ENCODE peak calls at places on chromosomes 13 and 19, in four cellular contexts. O is NT2/D1, D is mammary epithelial cell, Q is K562. L is an unnamed sample. For H3K4me1, the result is how much of the 10 kb centered on the place peaks cover.

GRCh38 chr19:10744222-10744847 is 26.5 kb downstream of the DNM2 start:
- DNase-seq in Q (no peak), O (no peak), D (no peak), L (no peak)

GRCh38 chr13:78787189-78787588 is 128.2 kb upstream of the OBI1 start:
- DNase-seq in D (no peak), Q (no peak), O (no peak), L (no peak)

GRCh38 chr13:46475586-46475991 is 77.4 kb upstream of the LRCH1 start:
- DNase-seq in O (no peak), Q (no peak), D (no peak), L (peak)

GRCh38 chr19:38210458-38210987 is 13.5 kb downstream of the DPF1 start:
- DNase-seq in Q (peak), D (no peak), O (peak), L (no peak)

GRCh38 chr13:113063091-113063491 is 42.5 kb upstream of the F7 start:
- DNase-seq in D (no peak), O (no peak), Q (no peak), L (no peak)

GRCh38 chr19:32396046-32396652 is 9.4 kb upstream of the DPY19L3 start:
- DNase-seq in O (no peak), Q (no peak), D (peak), L (no peak)

GRCh38 chr13:45584816-45585215 is 30.7 kb downstream of the ERICH6B start:
- DNase-seq in D (peak), O (no peak), Q (peak), L (no peak)

GRCh38 chr13:92590503-92590908 is 636.1 kb upstream of the GPC6 start:
- DNase-seq in O (no peak), D (no peak), Q (no peak), L (no peak)

GRCh38 chr19:16566161-16566560 is 6.1 kb downstream of the SLC35E1 start:
- DNase-seq in Q (no peak), D (no peak), O (no peak), L (no peak)

GRCh38 chr19:29672933-29673336 is 7.7 kb downstream of the PLEKHF1 start:
- DNase-seq in O (no peak), Q (no peak), D (no peak), L (no peak)

GRCh38 chr13:43261018-43261417 is 237.6 kb downstream of the DNAJC15 start:
- DNase-seq in Q (no peak), D (peak), O (no peak), L (peak)

GRCh38 chr19:7924651-7925170 is 1.2 kb downstream of the CTXN1 start:
- DNase-seq in Q (no peak), D (no peak), O (no peak), L (no peak)
- H3K4me3 ChIP-seq in Q (peak), D (no peak), O (no peak), L (no peak)

DNA sequence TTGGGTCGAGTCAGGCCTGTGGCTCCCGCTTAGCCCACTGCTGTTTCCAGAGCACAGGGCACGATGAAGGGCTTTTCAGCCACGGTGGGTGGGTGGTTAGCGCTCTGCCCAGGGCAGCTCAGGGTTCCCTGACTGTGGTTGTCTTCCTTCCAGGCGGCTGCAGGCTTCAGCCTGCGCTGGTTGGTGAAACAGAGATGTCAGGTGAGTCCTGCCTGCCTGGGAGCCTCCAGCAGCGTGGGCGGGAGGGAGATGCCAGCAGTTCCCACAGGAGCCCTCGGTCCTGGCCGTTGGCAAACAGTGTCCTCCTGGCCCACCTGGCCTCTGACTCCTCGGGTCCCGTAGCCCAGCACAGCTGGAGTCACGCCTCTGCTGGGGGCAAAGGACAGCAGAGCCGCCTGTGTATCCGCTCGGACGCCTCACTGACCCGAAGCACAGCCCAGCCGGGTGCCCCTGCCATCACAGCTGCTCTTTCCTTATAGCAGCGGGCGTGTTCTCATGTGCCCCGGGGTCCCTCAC is 9.7 kb downstream of the ADAT3 start:
- DNase-seq in Q (no peak), O (no peak), D (peak), L (no peak)
- H3K9ac ChIP-seq in Q (no peak), O (peak), D (no peak), L (no peak)

GRCh38 chr19:48955308-48955958 is 758 bp downstream of the BAX start:
- DNase-seq in Q (no peak), D (no peak), O (no peak), L (no peak)

GRCh38 chr19:48959341-48960239 is 4.9 kb downstream of the BAX start:
- DNase-seq in O (no peak), D (no peak), Q (no peak), L (no peak)

GRCh38 chr19:48961051-48961649 is 4.0 kb upstream of the FTL start:
- DNase-seq in Q (no peak), O (no peak), D (no peak), L (no peak)

GRCh38 chr19:48954595-48955307 is at the start of gene BAX:
- DNase-seq in D (peak), Q (peak), O (peak), L (peak)

GRCh38 chr19:48958006-48958405 is 3.3 kb downstream of the BAX start:
- DNase-seq in O (no peak), D (no peak), Q (no peak), L (no peak)
- H3K4me1 ChIP-seq in O (under half), D (under half), Q (under half), L (under half)

DNA sequence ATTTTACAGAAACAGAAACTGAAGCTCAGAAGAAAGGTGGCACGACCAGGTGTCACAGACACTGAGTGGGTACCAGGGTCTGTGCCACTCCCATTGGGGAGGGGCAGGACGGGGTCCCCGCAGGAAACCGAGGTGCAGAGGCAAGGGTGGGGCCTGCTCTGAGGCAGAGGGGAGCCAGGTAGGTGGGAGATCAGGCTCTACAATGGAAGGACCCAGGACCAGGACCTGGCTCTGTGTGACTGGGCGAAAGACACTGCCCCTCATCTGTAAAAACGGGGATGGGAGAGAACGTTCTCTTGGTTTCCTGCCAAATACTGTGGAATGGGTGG is 2.8 kb downstream of the PTGIR start:
- DNase-seq in O (no peak), D (no peak), Q (no peak), L (no peak)
- H3K4me3 ChIP-seq in O (no peak), D (no peak), Q (no peak), L (no peak)

DNA sequence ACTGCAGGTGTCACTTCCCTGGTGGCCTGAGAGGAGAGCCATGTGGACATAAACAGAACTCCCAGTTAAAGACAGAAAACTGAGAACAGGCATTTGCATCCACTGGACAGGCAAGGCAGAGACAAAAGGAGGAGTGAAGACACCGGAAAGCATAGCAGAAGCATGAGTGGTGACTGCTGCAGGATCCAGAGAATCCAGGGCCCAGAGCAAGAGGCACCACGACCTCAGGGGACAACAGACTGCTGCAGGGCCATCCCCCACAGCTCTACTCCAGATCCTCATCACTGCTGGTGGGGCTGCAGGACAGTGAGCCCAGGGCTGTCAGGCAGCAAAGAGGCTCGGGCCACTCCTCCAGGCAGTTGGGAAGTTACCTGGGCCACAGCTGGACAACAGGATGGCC is 14.5 kb upstream of the ISYNA1 start:
- DNase-seq in Q (no peak), D (no peak), O (no peak), L (no peak)
- H3K9ac ChIP-seq in Q (no peak), D (no peak), O (peak), L (peak)

GRCh38 chr13:50513528-50513863 is 330.0 kb downstream of the DLEU7 start:
- DNase-seq in O (no peak), Q (no peak), D (no peak), L (no peak)

GRCh38 chr13:50511877-50512332 is 331.6 kb downstream of the DLEU7 start:
- DNase-seq in D (no peak), O (no peak), Q (no peak), L (no peak)

GRCh38 chr13:50514249-50514648 is 329.2 kb downstream of the DLEU7 start:
- DNase-seq in D (no peak), Q (no peak), O (no peak), L (no peak)

GRCh38 chr13:50509771-50510441 is 333.6 kb downstream of the DLEU7 start:
- DNase-seq in D (no peak), O (no peak), Q (no peak), L (no peak)

GRCh38 chr13:50512602-50513527 is 330.6 kb downstream of the DLEU7 start:
- DNase-seq in Q (no peak), O (no peak), D (no peak), L (peak)
- H3K4me1 ChIP-seq in Q (under half), O (under half), D (under half), L (under half)

GRCh38 chr13:50915562-50915961 is 6.0 kb downstream of the RNASEH2B start:
- DNase-seq in Q (peak), O (no peak), D (no peak), L (no peak)
- H3K4me3 ChIP-seq in Q (no peak), O (no peak), D (no peak), L (no peak)

L was measured in adipocyte.